ENCODE peak calls at places on chromosomes 4 and X, in ten cellular contexts. W, R, H, A, M, N, G, I, P and D are unnamed samples.

GRCh38 chrX:21838937-21839333 is 482 bp upstream of the MBTPS2 start:
- DNase-seq in N (peak), I (no peak), M (no peak), W (no peak), H (no peak), R (peak), G (no peak), P (no peak), A (no peak), D (no peak)

GRCh38 chrX:38514014-38514854 is 47.1 kb upstream of the TSPAN7 start:
- DNase-seq in G (no peak), H (no peak), R (no peak), A (no peak), W (no peak), M (no peak), P (no peak), N (no peak), I (peak), D (no peak)

GRCh38 chr4:122668241-122668640 is 47.4 kb upstream of the IL21 start:
- DNase-seq in G (no peak), P (no peak), A (no peak), M (no peak), I (no peak), R (peak), H (no peak), W (no peak), N (no peak), D (no peak)

GRCh38 chr4:129094347-129094746 is 1.0 kb upstream of the SCLT1 start:
- DNase-seq in M (no peak), R (no peak), W (no peak), N (no peak), G (no peak), H (no peak), I (no peak), P (no peak), A (no peak), D (no peak)

GRCh38 chr4:142440093-142440492 is 406.0 kb downstream of the INPP4B start:
- DNase-seq in R (peak), N (peak), M (no peak), W (no peak), H (no peak), I (no peak), A (no peak), P (no peak), G (no peak), D (no peak)

GRCh38 chrX:40008841-40009461 is 88.8 kb downstream of the BCOR start:
- DNase-seq in I (no peak), N (no peak), M (no peak), W (no peak), G (no peak), R (no peak), H (peak), P (no peak), A (no peak), D (peak)

GRCh38 chr4:139509727-139510410 is 46.1 kb downstream of the SETD7 start:
- DNase-seq in M (no peak), G (no peak), A (peak), H (no peak), P (no peak), W (peak), I (no peak), N (peak), R (no peak), D (no peak)

GRCh38 chr4:68152411-68152810 is 22.7 kb upstream of the TMPRSS11F start:
- DNase-seq in W (no peak), P (no peak), M (no peak), R (no peak), A (no peak), I (no peak), N (peak), H (no peak), G (no peak), D (no peak)

GRCh38 chr4:150421612-150422011 is 160.3 kb upstream of the MAB21L2 start:
- DNase-seq in A (no peak), G (no peak), M (no peak), H (no peak), P (no peak), W (no peak), I (no peak), N (no peak), R (no peak), D (no peak)

GRCh38 chrX:139204903-139205667 is 325.5 kb upstream of the F9 start:
- DNase-seq in A (peak), P (peak), G (no peak), M (no peak), I (peak), W (no peak), H (no peak), N (peak), R (no peak), D (peak)

GRCh38 chr4:11497972-11498371 is 69.3 kb upstream of the HS3ST1 start:
- DNase-seq in W (no peak), M (no peak), A (no peak), N (no peak), I (no peak), H (no peak), G (no peak), P (no peak), R (no peak), D (no peak)

GRCh38 chr4:89204624-89205023 is 93.3 kb downstream of the TIGD2 start:
- DNase-seq in A (no peak), N (peak), R (no peak), M (no peak), W (no peak), H (no peak), I (no peak), G (no peak), P (no peak), D (no peak)

GRCh38 chrX:68146054-68146453 is 287.2 kb downstream of the OPHN1 start:
- DNase-seq in R (peak), A (no peak), M (no peak), P (no peak), H (no peak), I (no peak), W (peak), N (peak), G (no peak), D (no peak)
- TF ChIP-seq CTCF in R (peak), A (no peak), M (no peak), P (no peak), H (peak), I (no peak), W (peak), N (peak), G (peak), D (no peak)

DNA sequence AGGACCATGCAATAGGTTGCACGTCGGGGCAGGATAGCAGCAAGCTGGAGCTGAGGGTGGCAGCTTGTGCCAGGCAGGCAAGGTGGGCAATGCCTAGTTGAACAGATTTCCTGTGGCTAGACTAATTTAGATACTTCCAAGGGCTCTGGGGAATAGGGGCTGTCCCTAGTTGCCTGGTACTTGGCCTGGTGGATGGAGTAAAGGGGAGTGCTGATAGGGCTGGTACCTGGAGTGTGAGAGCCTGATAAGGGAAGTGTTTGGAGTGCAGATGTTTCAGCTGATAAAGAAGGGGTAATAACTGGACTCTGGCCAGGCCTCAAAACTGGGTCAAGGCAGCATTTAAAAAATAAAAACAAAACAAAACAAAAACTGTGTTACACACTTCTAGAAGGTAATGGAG is 665.5 kb downstream of the CCSER1 start:
- DNase-seq in M (no peak), R (no peak), P (no peak), N (no peak), W (no peak), A (no peak), G (no peak), H (no peak), I (no peak), D (no peak)
- H3K4me3 ChIP-seq in M (no peak), R (no peak), P (no peak), N (no peak), W (no peak), A (no peak), G (no peak), H (no peak), I (no peak), D (no peak)

GRCh38 chr4:87007345-87008181 is 72.8 kb downstream of the AFF1 start:
- DNase-seq in H (peak), A (peak), W (peak), G (no peak), R (peak), M (no peak), P (peak), N (no peak), I (peak), D (peak)
- TF ChIP-seq POLR2A in H (no peak), A (no peak), W (no peak), G (no peak), R (no peak), M (no peak), P (no peak), N (no peak), I (no peak), D (no peak)

DNA sequence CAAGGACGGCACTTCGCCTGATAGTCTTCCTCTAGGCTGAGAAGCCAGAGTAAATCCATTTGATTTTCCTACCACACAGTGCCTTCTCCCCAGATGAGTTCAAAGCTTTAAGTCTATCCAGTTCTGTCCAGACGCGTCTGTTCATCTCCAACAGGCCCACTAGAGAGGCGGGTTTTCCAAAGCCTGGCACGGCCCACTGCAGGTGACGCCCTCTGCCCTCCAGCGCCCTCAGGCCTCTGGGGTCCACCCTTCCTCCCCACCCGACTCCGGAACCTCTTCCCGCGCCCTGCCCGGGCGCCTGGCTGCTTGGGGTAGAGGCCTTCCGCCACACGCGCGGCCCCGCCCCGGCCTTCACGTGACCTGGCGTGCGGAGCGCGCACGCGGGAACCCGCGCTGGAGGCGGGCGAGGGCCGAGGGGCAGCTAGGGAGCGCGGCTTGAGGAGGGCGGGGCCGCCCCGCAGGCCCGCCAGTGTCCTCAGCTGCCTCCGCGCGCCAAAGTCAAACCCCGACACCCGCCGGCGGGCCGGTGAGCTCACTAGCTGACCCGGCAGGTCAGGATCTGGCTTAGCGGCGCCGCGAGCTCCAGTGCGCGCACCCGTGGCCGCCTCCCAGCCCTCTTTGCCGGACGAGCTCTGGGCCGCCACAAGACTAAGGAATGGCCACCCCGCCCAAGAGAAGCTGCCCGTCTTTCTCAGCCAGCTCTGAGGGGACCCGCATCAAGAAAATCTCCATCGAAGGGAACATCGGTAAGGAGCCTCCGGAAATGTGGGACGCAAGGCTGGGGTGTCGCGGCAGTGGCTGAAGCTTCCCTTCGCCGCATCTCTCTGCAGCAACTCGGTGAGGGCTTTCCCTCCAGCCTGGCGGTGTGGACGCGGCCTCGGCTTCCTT is at the start of gene DCK:
- DNase-seq in P (peak), M (peak), A (peak), H (peak), G (peak), W (peak), N (peak), I (peak), R (peak), D (peak)
- TF ChIP-seq CTCF in P (no peak), M (no peak), A (no peak), H (no peak), G (no peak), W (no peak), N (no peak), I (no peak), R (no peak), D (no peak)

GRCh38 chr4:161555689-161556660 is 607.8 kb downstream of the FSTL5 start:
- DNase-seq in G (no peak), I (no peak), H (no peak), M (no peak), P (no peak), N (peak), R (peak), W (peak), A (no peak), D (no peak)

DNA sequence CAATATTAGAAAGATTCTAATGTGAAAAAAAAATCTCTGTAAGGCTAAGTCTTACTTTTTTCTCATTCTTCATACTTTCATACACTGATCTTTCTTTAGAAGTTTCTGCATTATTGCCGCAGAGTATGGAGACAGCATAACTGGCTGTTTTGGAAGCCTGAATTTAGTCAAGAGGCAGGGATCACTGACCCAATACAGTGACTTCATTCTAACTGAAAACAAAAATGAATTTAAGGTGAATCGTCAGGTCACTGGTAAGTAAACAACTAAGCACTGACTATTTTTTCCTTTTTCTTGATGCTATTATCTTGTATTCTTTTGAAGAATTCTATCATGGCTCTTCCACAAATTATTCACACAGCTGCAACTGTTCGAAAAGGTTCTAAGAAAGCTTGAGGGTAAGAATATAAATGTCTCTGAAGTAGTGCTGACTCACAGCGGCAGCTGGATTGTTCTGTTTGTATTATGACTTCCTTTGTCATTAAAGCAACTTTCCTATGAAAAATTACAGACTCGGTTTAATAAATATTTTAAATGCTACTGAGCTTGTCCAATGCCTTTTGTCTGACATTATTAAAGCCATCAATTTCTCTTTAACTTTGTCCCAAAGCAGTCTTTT is 609.3 kb downstream of the FSTL5 start:
- DNase-seq in R (peak), I (no peak), P (no peak), A (no peak), W (peak), M (no peak), H (no peak), N (peak), G (no peak), D (no peak)
- H3K4me3 ChIP-seq in R (no peak), I (no peak), P (no peak), A (no peak), W (no peak), M (no peak), H (no peak), N (peak), G (no peak), D (no peak)

GRCh38 chrX:106802388-106803275 is at the start of gene TBC1D8B:
- DNase-seq in P (peak), N (peak), A (peak), R (peak), W (peak), H (peak), M (no peak), G (peak), I (peak), D (peak)
- TF ChIP-seq POLR2A in P (no peak), N (peak), A (peak), R (peak), W (peak), H (peak), M (no peak), G (no peak), I (peak), D (peak)